ENCODE peak calls at places on chromosomes 2 and 18, in nine cellular contexts. One of them, this sample, is unnamed. For H3K27me3, the result is how much of the 10 kb centered on the place peaks cover.

GRCh38 chr18:13264986-13265900 is 46.7 kb downstream of the LDLRAD4 start:
- DNase-seq in uterus: no peak
- DNase-seq in brain microvascular endothelial cell: no peak
- DNase-seq in cardiac muscle cell: no peak
- DNase-seq in pancreas: no peak
- DNase-seq in HL-60: no peak
- DNase-seq in fibroblast of lung: no peak
- DNase-seq in body of pancreas: no peak
- DNase-seq in PC-9: no peak
- DNase-seq in this sample: no peak

GRCh38 chr2:99451686-99452085 is 38.1 kb downstream of the REV1 start:
- DNase-seq in uterus: no peak
- DNase-seq in body of pancreas: no peak
- DNase-seq in cardiac muscle cell: no peak
- DNase-seq in pancreas: no peak
- DNase-seq in brain microvascular endothelial cell: no peak
- DNase-seq in HL-60: no peak
- DNase-seq in fibroblast of lung: no peak
- DNase-seq in PC-9: no peak
- DNase-seq in this sample: no peak

GRCh38 chr18:52150050-52150449 is 189.9 kb upstream of the DCC start:
- DNase-seq in cardiac muscle cell: no peak
- DNase-seq in fibroblast of lung: no peak
- DNase-seq in PC-9: peak
- DNase-seq in HL-60: no peak
- DNase-seq in brain microvascular endothelial cell: no peak
- DNase-seq in pancreas: no peak
- DNase-seq in uterus: no peak
- DNase-seq in body of pancreas: no peak
- DNase-seq in this sample: no peak

GRCh38 chr18:6741290-6741689 is 11.8 kb downstream of the ARHGAP28 start:
- DNase-seq in fibroblast of lung: peak
- DNase-seq in pancreas: no peak
- DNase-seq in PC-9: no peak
- DNase-seq in HL-60: no peak
- DNase-seq in cardiac muscle cell: peak
- DNase-seq in brain microvascular endothelial cell: peak
- DNase-seq in body of pancreas: no peak
- DNase-seq in uterus: peak
- DNase-seq in this sample: no peak

GRCh38 chr2:130827502-130828251 is 9.0 kb upstream of the ARHGEF4 start:
- DNase-seq in HL-60: no peak
- DNase-seq in cardiac muscle cell: peak
- DNase-seq in uterus: no peak
- DNase-seq in brain microvascular endothelial cell: peak
- DNase-seq in fibroblast of lung: peak
- DNase-seq in PC-9: peak
- DNase-seq in pancreas: peak
- DNase-seq in body of pancreas: no peak
- DNase-seq in this sample: no peak

GRCh38 chr2:222656544-222657446 is 903 bp upstream of the FARSB start:
- DNase-seq in cardiac muscle cell: peak
- DNase-seq in PC-9: no peak
- DNase-seq in body of pancreas: no peak
- DNase-seq in pancreas: no peak
- DNase-seq in HL-60: no peak
- DNase-seq in fibroblast of lung: peak
- DNase-seq in uterus: no peak
- DNase-seq in brain microvascular endothelial cell: no peak
- DNase-seq in this sample: no peak

GRCh38 chr18:48181857-48182430 is 227.2 kb downstream of the ZBTB7C start:
- DNase-seq in brain microvascular endothelial cell: no peak
- DNase-seq in body of pancreas: no peak
- DNase-seq in HL-60: no peak
- DNase-seq in pancreas: no peak
- DNase-seq in cardiac muscle cell: no peak
- DNase-seq in fibroblast of lung: no peak
- DNase-seq in PC-9: no peak
- DNase-seq in uterus: no peak
- DNase-seq in this sample: no peak

GRCh38 chr2:210445116-210445707 is 31.3 kb downstream of the LANCL1 start:
- DNase-seq in PC-9: no peak
- DNase-seq in fibroblast of lung: peak
- DNase-seq in uterus: no peak
- DNase-seq in brain microvascular endothelial cell: no peak
- DNase-seq in body of pancreas: no peak
- DNase-seq in cardiac muscle cell: peak
- DNase-seq in pancreas: no peak
- DNase-seq in HL-60: no peak
- DNase-seq in this sample: no peak

GRCh38 chr2:127428057-127428814 is 10.0 kb downstream of the PROC start:
- DNase-seq in pancreas: peak
- DNase-seq in body of pancreas: no peak
- DNase-seq in fibroblast of lung: no peak
- DNase-seq in PC-9: no peak
- DNase-seq in HL-60: no peak
- DNase-seq in brain microvascular endothelial cell: no peak
- DNase-seq in cardiac muscle cell: no peak
- DNase-seq in uterus: no peak
- DNase-seq in this sample: no peak

GRCh38 chr18:55778731-55779460 is 190.9 kb upstream of the TCF4 start:
- DNase-seq in pancreas: no peak
- DNase-seq in cardiac muscle cell: peak
- DNase-seq in uterus: no peak
- DNase-seq in brain microvascular endothelial cell: no peak
- DNase-seq in HL-60: peak
- DNase-seq in body of pancreas: no peak
- DNase-seq in PC-9: no peak
- DNase-seq in fibroblast of lung: peak
- DNase-seq in this sample: peak

GRCh38 chr2:176083796-176084261 is at the start of gene EVX2:
- DNase-seq in body of pancreas: no peak
- DNase-seq in cardiac muscle cell: no peak
- DNase-seq in pancreas: no peak
- DNase-seq in brain microvascular endothelial cell: no peak
- DNase-seq in PC-9: no peak
- DNase-seq in HL-60: no peak
- DNase-seq in uterus: no peak
- DNase-seq in fibroblast of lung: no peak
- DNase-seq in this sample: no peak

GRCh38 chr2:69770193-69770702 is 28.3 kb downstream of the ANXA4 start:
- DNase-seq in HL-60: peak
- DNase-seq in pancreas: no peak
- DNase-seq in brain microvascular endothelial cell: peak
- DNase-seq in uterus: no peak
- DNase-seq in fibroblast of lung: peak
- DNase-seq in PC-9: peak
- DNase-seq in cardiac muscle cell: peak
- DNase-seq in body of pancreas: no peak
- DNase-seq in this sample: no peak

GRCh38 chr2:95384854-95385569 is 17.5 kb upstream of the FAHD2A start:
- DNase-seq in body of pancreas: no peak
- DNase-seq in brain microvascular endothelial cell: no peak
- DNase-seq in HL-60: no peak
- DNase-seq in cardiac muscle cell: no peak
- DNase-seq in PC-9: no peak
- DNase-seq in uterus: no peak
- DNase-seq in fibroblast of lung: no peak
- DNase-seq in pancreas: peak
- DNase-seq in this sample: no peak

GRCh38 chr2:43082111-43082877 is 144.1 kb downstream of the ZFP36L2 start:
- DNase-seq in pancreas: no peak
- DNase-seq in brain microvascular endothelial cell: peak
- DNase-seq in fibroblast of lung: peak
- DNase-seq in uterus: peak
- DNase-seq in PC-9: no peak
- DNase-seq in cardiac muscle cell: peak
- DNase-seq in HL-60: no peak
- DNase-seq in body of pancreas: no peak
- DNase-seq in this sample: peak

GRCh38 chr2:199488772-199489400 is 31.1 kb upstream of the SATB2 start:
- DNase-seq in HL-60: peak
- DNase-seq in PC-9: peak
- DNase-seq in pancreas: no peak
- DNase-seq in body of pancreas: peak
- DNase-seq in fibroblast of lung: peak
- DNase-seq in uterus: no peak
- DNase-seq in brain microvascular endothelial cell: peak
- DNase-seq in cardiac muscle cell: peak
- DNase-seq in this sample: no peak

GRCh38 chr2:169365093-169365483 is 2.8 kb upstream of the LRP2 start:
- DNase-seq in brain microvascular endothelial cell: no peak
- DNase-seq in pancreas: no peak
- DNase-seq in uterus: no peak
- DNase-seq in PC-9: no peak
- DNase-seq in body of pancreas: no peak
- DNase-seq in HL-60: no peak
- DNase-seq in cardiac muscle cell: peak
- DNase-seq in fibroblast of lung: no peak
- DNase-seq in this sample: no peak
- H3K4me3 ChIP-seq in brain microvascular endothelial cell: no peak
- H3K4me3 ChIP-seq in pancreas: peak
- H3K4me3 ChIP-seq in uterus: peak
- H3K4me3 ChIP-seq in PC-9: peak
- H3K4me3 ChIP-seq in body of pancreas: no peak
- H3K4me3 ChIP-seq in HL-60: peak
- H3K4me3 ChIP-seq in cardiac muscle cell: peak
- H3K4me3 ChIP-seq in fibroblast of lung: no peak
- H3K4me3 ChIP-seq in this sample: peak

GRCh38 chr2:174969091-174969734 is 36.0 kb downstream of the CHN1 start:
- DNase-seq in cardiac muscle cell: no peak
- DNase-seq in fibroblast of lung: no peak
- DNase-seq in uterus: no peak
- DNase-seq in pancreas: no peak
- DNase-seq in brain microvascular endothelial cell: no peak
- DNase-seq in body of pancreas: no peak
- DNase-seq in HL-60: no peak
- DNase-seq in PC-9: no peak
- DNase-seq in this sample: no peak

GRCh38 chr2:174971868-174972781 is 33.1 kb downstream of the CHN1 start:
- DNase-seq in uterus: no peak
- DNase-seq in fibroblast of lung: peak
- DNase-seq in cardiac muscle cell: peak
- DNase-seq in pancreas: no peak
- DNase-seq in brain microvascular endothelial cell: peak
- DNase-seq in body of pancreas: no peak
- DNase-seq in PC-9: peak
- DNase-seq in HL-60: no peak
- DNase-seq in this sample: peak

GRCh38 chr2:174974131-174974530 is 31.1 kb downstream of the CHN1 start:
- DNase-seq in uterus: no peak
- DNase-seq in body of pancreas: no peak
- DNase-seq in cardiac muscle cell: no peak
- DNase-seq in PC-9: no peak
- DNase-seq in fibroblast of lung: peak
- DNase-seq in pancreas: no peak
- DNase-seq in HL-60: no peak
- DNase-seq in brain microvascular endothelial cell: no peak
- DNase-seq in this sample: no peak

GRCh38 chr2:174970092-174970491 is 35.1 kb downstream of the CHN1 start:
- DNase-seq in brain microvascular endothelial cell: no peak
- DNase-seq in HL-60: no peak
- DNase-seq in cardiac muscle cell: no peak
- DNase-seq in body of pancreas: no peak
- DNase-seq in PC-9: no peak
- DNase-seq in uterus: no peak
- DNase-seq in fibroblast of lung: peak
- DNase-seq in pancreas: no peak
- DNase-seq in this sample: no peak

DNA sequence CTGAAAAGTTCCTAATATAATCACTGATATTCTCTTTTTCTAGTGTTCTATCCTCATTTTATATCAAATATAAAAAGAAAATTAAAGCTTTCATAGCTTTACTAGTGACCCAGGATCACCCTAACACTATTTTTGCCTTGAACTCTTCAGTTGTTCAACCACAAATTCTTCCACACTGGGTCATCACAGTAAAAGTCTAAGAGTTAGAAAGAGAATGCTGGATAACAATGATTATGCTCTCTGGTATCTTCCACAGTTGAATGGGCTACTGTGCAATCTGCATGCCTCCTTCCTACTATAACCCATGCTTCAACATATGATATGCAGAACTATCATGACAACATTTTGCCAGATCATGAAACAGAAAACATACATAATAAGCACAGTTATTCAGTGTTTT is 32.3 kb downstream of the CHN1 start:
- DNase-seq in brain microvascular endothelial cell: peak
- DNase-seq in HL-60: no peak
- DNase-seq in PC-9: no peak
- DNase-seq in uterus: no peak
- DNase-seq in body of pancreas: no peak
- DNase-seq in cardiac muscle cell: peak
- DNase-seq in fibroblast of lung: peak
- DNase-seq in pancreas: no peak
- DNase-seq in this sample: no peak
- H3K27me3 ChIP-seq in brain microvascular endothelial cell: under half
- H3K27me3 ChIP-seq in HL-60: under half
- H3K27me3 ChIP-seq in PC-9: under half
- H3K27me3 ChIP-seq in uterus: under half
- H3K27me3 ChIP-seq in body of pancreas: under half
- H3K27me3 ChIP-seq in cardiac muscle cell: under half
- H3K27me3 ChIP-seq in fibroblast of lung: under half
- H3K27me3 ChIP-seq in pancreas: under half
- H3K27me3 ChIP-seq in this sample: under half

GRCh38 chr2:171522804-171523338 is 597 bp downstream of the CYBRD1 start:
- DNase-seq in brain microvascular endothelial cell: no peak
- DNase-seq in HL-60: no peak
- DNase-seq in uterus: peak
- DNase-seq in PC-9: peak
- DNase-seq in body of pancreas: no peak
- DNase-seq in fibroblast of lung: peak
- DNase-seq in pancreas: peak
- DNase-seq in cardiac muscle cell: peak
- DNase-seq in this sample: peak
- H3K4me3 ChIP-seq in brain microvascular endothelial cell: peak
- H3K4me3 ChIP-seq in HL-60: peak
- H3K4me3 ChIP-seq in uterus: peak
- H3K4me3 ChIP-seq in PC-9: peak
- H3K4me3 ChIP-seq in body of pancreas: peak
- H3K4me3 ChIP-seq in fibroblast of lung: peak
- H3K4me3 ChIP-seq in pancreas: peak
- H3K4me3 ChIP-seq in cardiac muscle cell: peak
- H3K4me3 ChIP-seq in this sample: peak

DNA sequence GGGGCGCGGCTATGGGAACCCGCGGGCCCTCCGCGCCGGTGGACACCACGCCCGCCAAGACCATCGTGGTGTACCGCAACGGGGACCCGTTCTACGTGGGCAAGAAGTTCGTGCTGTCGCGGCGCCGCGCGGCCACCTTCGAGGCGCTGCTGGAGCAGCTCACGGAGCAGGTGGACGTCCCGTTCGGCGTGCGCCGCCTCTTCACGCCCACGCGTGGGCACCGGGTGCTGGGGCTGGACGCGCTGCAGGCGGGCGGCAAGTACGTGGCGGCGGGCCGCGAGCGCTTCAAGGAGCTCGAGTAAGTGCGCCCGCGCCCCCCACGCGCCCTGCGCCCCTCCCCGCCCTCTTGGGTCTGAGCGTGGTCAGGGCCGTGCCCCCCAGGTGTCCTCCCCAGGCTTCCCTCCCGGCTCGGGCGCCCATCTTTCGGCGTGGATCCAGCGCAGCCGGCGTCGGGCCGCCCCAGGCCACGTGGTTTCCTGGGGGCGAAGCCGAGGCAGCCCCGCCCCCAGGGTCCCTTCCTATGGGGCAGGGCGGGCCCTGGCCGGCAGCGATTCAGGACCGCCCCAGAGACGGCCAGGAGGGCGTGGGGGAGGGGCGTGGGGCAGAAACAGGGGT is 473 bp downstream of the DCDC2C start:
- DNase-seq in PC-9: no peak
- DNase-seq in fibroblast of lung: no peak
- DNase-seq in pancreas: peak
- DNase-seq in body of pancreas: no peak
- DNase-seq in uterus: no peak
- DNase-seq in cardiac muscle cell: no peak
- DNase-seq in brain microvascular endothelial cell: no peak
- DNase-seq in HL-60: no peak
- DNase-seq in this sample: no peak
- H3K27me3 ChIP-seq in PC-9: half or more
- H3K27me3 ChIP-seq in fibroblast of lung: under half
- H3K27me3 ChIP-seq in pancreas: under half
- H3K27me3 ChIP-seq in body of pancreas: under half
- H3K27me3 ChIP-seq in uterus: under half
- H3K27me3 ChIP-seq in cardiac muscle cell: half or more
- H3K27me3 ChIP-seq in brain microvascular endothelial cell: under half
- H3K27me3 ChIP-seq in HL-60: under half
- H3K27me3 ChIP-seq in this sample: under half

This sample was measured in heart right ventricle.